ENCODE peak calls at places on chromosomes 4 and X, in seven cellular contexts. J is mammary epithelial cell; K is fibroblast of mammary gland; F is neural progenitor cell; R is cardiac muscle cell; M is CD4-positive, alpha-beta memory T cell; X is NB4. W is an unnamed sample.

GRCh38 chr4:19478791-19479190 is 772.9 kb upstream of the SLIT2 start:
- DNase-seq in J (no peak), K (peak; percentile 29), F (no peak), R (no peak), M (no peak), X (no peak), W (no peak)

GRCh38 chrX:100363926-100364325 is 46.1 kb downstream of the PCDH19 start:
- DNase-seq in J (no peak), K (no peak), F (no peak), R (no peak), M (no peak), X (peak; percentile 0), W (no peak)

GRCh38 chr4:165355900-165356300 is 22.9 kb upstream of the CPE start:
- DNase-seq in J (no peak), K (peak; percentile 64), F (peak; percentile 78), R (peak; percentile 58), M (no peak), X (peak; percentile 56), W (no peak)

GRCh38 chr4:139454111-139454600 is at the start of gene RAB33B:
- DNase-seq in J (no peak), K (peak; percentile 6), F (peak; percentile 95), R (peak; percentile 94), M (no peak), X (no peak), W (no peak)

GRCh38 chr4:77127837-77128621 is 29.0 kb upstream of the CCNG2 start:
- DNase-seq in J (no peak), K (no peak), F (no peak), R (no peak), M (no peak), X (peak; percentile 9), W (no peak)

GRCh38 chrX:110531873-110532272 is 173.2 kb downstream of the RTL9 start:
- DNase-seq in J (no peak), K (peak; percentile 82), F (no peak), R (no peak), M (no peak), X (no peak), W (no peak)

GRCh38 chr4:174554329-174554728 is 32.0 kb upstream of the HPGD start:
- DNase-seq in J (peak; percentile 32), K (peak; percentile 12), F (no peak), R (no peak), M (no peak), X (no peak), W (no peak)

GRCh38 chrX:38627683-38628082 is 66.3 kb downstream of the TSPAN7 start:
- DNase-seq in J (peak; percentile 19), K (peak; percentile 36), F (peak; percentile 50), R (peak; percentile 7), M (peak; percentile 3), X (peak; percentile 63), W (peak; percentile 33)

GRCh38 chr4:137707626-137708025 is 175.3 kb upstream of the PCDH18 start:
- DNase-seq in J (peak; percentile 1), K (peak; percentile 83), F (no peak), R (peak; percentile 53), M (no peak), X (no peak), W (no peak)

DNA sequence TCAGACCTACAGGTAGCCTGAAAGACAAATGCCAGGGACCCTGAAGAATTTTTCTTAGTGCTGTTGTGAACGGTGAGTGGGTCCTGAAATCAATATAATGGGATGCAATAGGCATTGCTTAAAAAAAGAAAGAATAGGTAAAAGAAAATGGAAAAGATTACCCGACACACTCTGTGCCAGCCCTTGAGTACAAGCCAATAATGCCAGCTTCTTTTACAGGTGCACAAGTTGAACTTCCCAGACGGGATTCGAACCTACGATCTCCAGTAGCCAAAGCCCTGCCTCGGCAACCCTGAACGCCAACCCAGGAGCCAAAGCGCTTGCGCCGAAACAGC is 24.7 kb upstream of the GLOD5 start:
- DNase-seq in J (no peak), K (no peak), F (no peak), R (no peak), M (no peak), X (no peak), W (no peak)
- H3K4me3 ChIP-seq in J (no peak overlapping the region), K (peak overlapping the region; percentile 35), F (peak overlapping the region; percentile 60), R (peak overlapping the region; percentile 32), M (no peak overlapping the region), X (peak overlapping the region; percentile 64), W (peak overlapping the region; percentile 49)

GRCh38 chrX:153667281-153667831 is 6.3 kb downstream of the PNCK start:
- DNase-seq in J (no peak), K (no peak), F (no peak), R (no peak), M (no peak), X (no peak), W (no peak)
- H3K4me3 ChIP-seq in J (no peak overlapping the region), K (no peak overlapping the region), F (peak overlapping the region; percentile 26), R (no peak overlapping the region), M (no peak overlapping the region), X (no peak overlapping the region), W (peak overlapping the region; percentile 32)

GRCh38 chrX:136185409-136186022 is 38.2 kb downstream of the FHL1 start:
- DNase-seq in J (no peak), K (peak; percentile 74), F (no peak), R (peak; percentile 44), M (no peak), X (no peak), W (no peak)
- H3K4me3 ChIP-seq in J (no peak overlapping the region), K (no peak overlapping the region), F (no peak overlapping the region), R (no peak overlapping the region), M (no peak overlapping the region), X (no peak overlapping the region), W (no peak overlapping the region)

GRCh38 chr4:68346461-68346860 is 3.4 kb downstream of the YTHDC1 start:
- DNase-seq in J (peak; percentile 74), K (peak; percentile 61), F (no peak), R (no peak), M (no peak), X (no peak), W (no peak)
- H3K4me3 ChIP-seq in J (peak overlapping the region; percentile 87), K (no peak overlapping the region), F (no peak overlapping the region), R (peak overlapping the region; percentile 99), M (no peak overlapping the region), X (peak overlapping the region; percentile 79), W (no peak overlapping the region)

GRCh38 chr4:173522160-173522873 is 7.7 kb downstream of the HAND2 start:
- DNase-seq in J (no peak), K (peak; percentile 93), F (peak; percentile 89), R (peak; percentile 97), M (no peak), X (peak; percentile 22), W (peak; percentile 87)

GRCh38 chr4:173524218-173525117 is 5.6 kb downstream of the HAND2 start:
- DNase-seq in J (no peak), K (no peak), F (no peak), R (no peak), M (no peak), X (no peak), W (no peak)

GRCh38 chr4:173521474-173522159 is 8.4 kb downstream of the HAND2 start:
- DNase-seq in J (no peak), K (no peak), F (peak; percentile 55), R (no peak), M (no peak), X (no peak), W (no peak)

GRCh38 chr4:173520921-173521473 is 9.0 kb downstream of the HAND2 start:
- DNase-seq in J (no peak), K (no peak), F (peak; percentile 23), R (no peak), M (no peak), X (no peak), W (peak; percentile 50)

DNA sequence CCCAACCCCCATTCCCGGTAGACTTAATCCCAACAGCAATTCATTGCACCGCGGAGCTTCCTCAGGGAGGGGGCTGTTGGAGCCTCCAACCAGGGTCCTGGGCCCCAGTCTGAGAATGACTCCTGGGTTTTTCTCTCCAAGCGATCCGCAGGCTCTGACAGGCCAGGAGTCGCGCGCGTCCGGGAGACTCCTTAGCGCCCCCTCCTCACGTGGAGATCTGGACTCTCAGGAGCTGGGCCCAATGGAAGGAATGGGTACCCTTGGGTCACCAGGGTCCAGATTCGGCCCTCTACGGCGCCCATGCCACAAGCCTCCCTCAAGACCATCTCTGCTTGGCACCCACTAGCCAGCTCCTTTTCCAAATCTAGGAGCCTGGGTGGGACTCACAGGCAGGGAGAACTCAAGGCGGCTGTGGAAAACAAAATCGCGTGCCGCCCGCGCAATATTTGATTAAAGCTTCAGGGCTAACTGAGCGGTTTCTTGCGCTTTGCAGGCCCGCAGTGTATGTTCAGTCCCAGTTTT is 7.1 kb downstream of the HAND2 start:
- DNase-seq in J (no peak), K (peak; percentile 38), F (no peak), R (peak; percentile 61), M (no peak), X (no peak), W (no peak)
- H3K4me3 ChIP-seq in J (peak overlapping the region; percentile 31), K (peak overlapping the region; percentile 65), F (peak overlapping the region; percentile 43), R (peak overlapping the region; percentile 96), M (no peak overlapping the region), X (no peak overlapping the region), W (peak overlapping the region; percentile 58)

DNA sequence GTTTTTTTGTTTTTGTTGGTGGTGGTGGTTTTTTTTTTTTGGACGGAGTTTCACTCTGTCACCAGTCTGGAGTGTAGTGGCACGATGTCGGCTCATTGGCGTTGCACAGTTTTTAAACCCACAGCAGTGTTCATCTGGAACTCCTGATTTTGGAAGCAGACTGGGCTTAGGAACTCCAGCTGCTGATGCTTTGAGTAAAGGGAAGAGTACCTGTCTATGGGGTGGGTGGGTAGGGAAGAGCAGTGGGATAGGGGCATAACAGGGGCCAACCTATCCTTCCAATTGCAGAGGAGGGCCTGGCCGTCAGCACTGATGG is 2.0 kb downstream of the CD99 start:
- DNase-seq in J (no peak), K (no peak), F (no peak), R (no peak), M (peak; percentile 37), X (no peak), W (no peak)
- H3K4me3 ChIP-seq in J (no peak overlapping the region), K (peak overlapping the region; percentile 71), F (peak overlapping the region; percentile 65), R (peak overlapping the region; percentile 92), M (peak overlapping the region; percentile 98), X (peak overlapping the region; percentile 74), W (no peak overlapping the region)

DNA sequence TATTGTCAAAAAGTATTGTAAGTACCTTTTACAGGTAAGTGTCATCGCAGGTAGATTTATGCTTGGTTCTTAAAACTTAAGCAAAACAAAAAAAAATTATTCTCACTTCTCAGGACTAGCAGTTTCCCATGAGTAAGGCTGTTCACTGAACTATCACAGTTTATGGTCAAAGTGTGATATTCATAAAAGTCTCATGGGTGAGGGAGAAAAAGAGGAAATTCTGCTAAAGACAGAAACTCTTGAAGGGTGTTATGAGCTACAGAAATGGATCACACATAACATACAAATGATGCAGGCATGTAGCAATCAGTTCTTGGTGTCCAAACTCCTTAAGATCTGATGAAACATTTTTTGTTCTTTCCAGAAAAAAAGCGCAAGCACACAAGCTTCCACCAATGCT is 8.5 kb downstream of the RAB9A start:
- DNase-seq in J (no peak), K (peak; percentile 25), F (no peak), R (no peak), M (no peak), X (peak; percentile 49), W (no peak)
- H3K4me3 ChIP-seq in J (no peak overlapping the region), K (no peak overlapping the region), F (no peak overlapping the region), R (no peak overlapping the region), M (no peak overlapping the region), X (no peak overlapping the region), W (no peak overlapping the region)